ENCODE peak calls at places on chromosomes 7 and 10, in seven cellular contexts. C, Z, H, O, R, X and M are unnamed samples. For H4K20me1 and H3K4me1, the result is how much of the 10 kb centered on the place peaks cover.

GRCh38 chr7:21617916-21618390 is 75.1 kb downstream of the DNAH11 start:
- DNase-seq in C (peak), Z (no peak), H (no peak), O (peak), R (peak), X (no peak), M (no peak)

GRCh38 chr10:34766256-34766580 is 48.9 kb downstream of the PARD3 start:
- DNase-seq in C (no peak), Z (no peak), H (peak), O (no peak), R (peak), X (no peak), M (no peak)

GRCh38 chr10:70396140-70396539 is 7.8 kb upstream of the EIF4EBP2 start:
- DNase-seq in C (no peak), Z (no peak), H (no peak), O (no peak), R (no peak), X (no peak), M (no peak)

GRCh38 chr7:135441791-135442190 is 68.1 kb downstream of the CNOT4 start:
- DNase-seq in C (peak), Z (no peak), H (no peak), O (peak), R (peak), X (no peak), M (peak)

GRCh38 chr10:89478085-89478738 is 57.2 kb downstream of the SLC16A12 start:
- DNase-seq in C (peak), Z (peak), H (no peak), O (no peak), R (peak), X (peak), M (no peak)

GRCh38 chr7:114916261-114916892 is 5.5 kb upstream of the MDFIC start:
- DNase-seq in C (no peak), Z (no peak), H (no peak), O (no peak), R (no peak), X (no peak), M (no peak)

GRCh38 chr7:159036916-159037605 is 107.6 kb downstream of the VIPR2 start:
- DNase-seq in C (no peak), Z (no peak), H (no peak), O (no peak), R (no peak), X (peak), M (no peak)

GRCh38 chr7:3279147-3279818 is 21.8 kb upstream of the SDK1 start:
- DNase-seq in C (no peak), Z (no peak), H (no peak), O (no peak), R (no peak), X (no peak), M (no peak)

GRCh38 chr7:155763721-155764431 is 48.4 kb downstream of the SHH start:
- DNase-seq in C (peak), Z (no peak), H (no peak), O (peak), R (peak), X (no peak), M (no peak)
- H3K27ac ChIP-seq in C (peak), Z (no peak), H (no peak), O (no peak), R (peak), X (no peak), M (no peak)

GRCh38 chr7:105212236-105212635 is 176.5 kb downstream of the SRPK2 start:
- DNase-seq in C (no peak), Z (no peak), H (no peak), O (no peak), R (no peak), X (no peak), M (no peak)

GRCh38 chr7:105210721-105211205 is 178.0 kb downstream of the SRPK2 start:
- DNase-seq in C (no peak), Z (peak), H (no peak), O (no peak), R (peak), X (peak), M (no peak)

GRCh38 chr7:105209870-105210269 is 178.9 kb downstream of the SRPK2 start:
- DNase-seq in C (no peak), Z (no peak), H (peak), O (peak), R (no peak), X (no peak), M (no peak)

GRCh38 chr7:105206985-105207384 is 181.7 kb downstream of the SRPK2 start:
- DNase-seq in C (no peak), Z (no peak), H (no peak), O (no peak), R (no peak), X (no peak), M (no peak)

GRCh38 chr7:105209433-105209832 is 179.3 kb downstream of the SRPK2 start:
- DNase-seq in C (no peak), Z (no peak), H (no peak), O (no peak), R (no peak), X (no peak), M (no peak)
- H4K20me1 ChIP-seq in C (under half), Z (under half), H (half or more), O (half or more), R (under half), X (under half), M (under half)

GRCh38 chr7:8131694-8132605 is 130.0 kb downstream of the ICA1 start:
- DNase-seq in C (no peak), Z (no peak), H (no peak), O (no peak), R (no peak), X (no peak), M (no peak)

GRCh38 chr7:8128457-8129322 is 133.3 kb downstream of the ICA1 start:
- DNase-seq in C (no peak), Z (no peak), H (no peak), O (no peak), R (no peak), X (no peak), M (no peak)

GRCh38 chr7:8126768-8127167 is 135.2 kb downstream of the ICA1 start:
- DNase-seq in C (no peak), Z (no peak), H (no peak), O (no peak), R (no peak), X (no peak), M (no peak)

GRCh38 chr7:8130663-8131062 is 131.3 kb downstream of the ICA1 start:
- DNase-seq in C (no peak), Z (no peak), H (no peak), O (no peak), R (no peak), X (no peak), M (no peak)

GRCh38 chr7:8129323-8129659 is 132.7 kb downstream of the ICA1 start:
- DNase-seq in C (no peak), Z (no peak), H (no peak), O (no peak), R (no peak), X (no peak), M (no peak)
- H3K4me1 ChIP-seq in C (under half), Z (under half), H (under half), O (under half), R (under half), X (under half), M (under half)

DNA sequence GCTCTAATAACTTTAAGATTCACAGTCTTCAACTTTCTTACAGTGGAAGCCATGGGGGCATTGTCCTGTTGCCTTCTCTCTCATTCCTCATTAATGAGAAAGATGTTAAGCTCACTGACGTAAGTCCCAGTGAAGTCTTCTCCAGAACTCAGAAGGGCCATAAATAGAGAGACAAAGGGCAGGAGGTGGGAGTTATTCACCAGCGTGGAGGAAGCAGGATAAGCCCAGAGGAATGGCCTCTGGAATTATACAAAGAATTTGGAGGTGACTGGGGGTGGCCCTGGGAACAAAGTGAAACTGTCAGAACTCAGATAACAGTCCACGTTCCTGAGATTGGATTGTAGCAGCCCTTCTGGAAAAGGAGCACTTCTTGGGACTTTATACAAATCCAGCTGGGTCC is 52.4 kb downstream of the SORBS1 start:
- DNase-seq in C (peak), Z (peak), H (no peak), O (peak), R (peak), X (peak), M (no peak)
- H3K27ac ChIP-seq in C (peak), Z (peak), H (no peak), O (no peak), R (no peak), X (no peak), M (no peak)

GRCh38 chr10:93083743-93084539 is 10.2 kb downstream of the CYP26A1 start:
- DNase-seq in C (no peak), Z (no peak), H (no peak), O (no peak), R (no peak), X (no peak), M (no peak)

GRCh38 chr10:93086289-93086688 is 12.6 kb downstream of the CYP26A1 start:
- DNase-seq in C (no peak), Z (no peak), H (no peak), O (no peak), R (no peak), X (no peak), M (peak)

GRCh38 chr10:93088466-93088865 is 14.8 kb downstream of the CYP26A1 start:
- DNase-seq in C (no peak), Z (no peak), H (no peak), O (no peak), R (no peak), X (no peak), M (peak)

GRCh38 chr10:93081834-93082233 is 8.1 kb downstream of the CYP26A1 start:
- DNase-seq in C (no peak), Z (no peak), H (no peak), O (peak), R (peak), X (no peak), M (peak)

DNA sequence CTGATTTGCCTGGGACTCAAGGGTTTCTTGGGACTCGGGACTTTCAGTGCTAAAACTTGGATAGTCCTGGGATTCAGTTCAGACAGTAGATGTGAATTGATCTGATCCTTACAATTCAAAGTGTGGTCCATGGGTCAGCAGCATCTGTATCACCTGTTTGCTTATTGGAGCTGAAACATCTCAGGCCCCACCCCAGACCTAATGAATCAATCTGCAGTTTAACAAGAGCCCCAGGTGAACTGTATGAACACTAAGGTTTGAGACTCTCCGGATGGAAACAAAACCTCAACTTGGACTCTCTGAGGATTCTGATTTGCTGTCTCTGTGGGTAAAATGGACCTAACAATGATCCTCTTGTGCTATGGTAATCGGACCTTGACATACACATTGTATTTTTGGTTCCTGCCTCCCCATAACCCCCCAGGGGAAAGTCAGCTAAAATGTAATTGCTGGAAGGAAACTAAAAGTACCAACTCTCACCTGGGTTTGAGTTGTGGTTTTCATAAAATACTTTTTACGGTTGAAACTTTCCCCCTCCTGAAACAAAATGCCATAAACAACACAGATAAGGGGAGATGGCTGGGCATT is 11.7 kb downstream of the CYP26A1 start:
- DNase-seq in C (no peak), Z (no peak), H (no peak), O (no peak), R (no peak), X (no peak), M (no peak)
- H4K20me1 ChIP-seq in C (under half), Z (under half), H (under half), O (under half), R (under half), X (under half), M (under half)

DNA sequence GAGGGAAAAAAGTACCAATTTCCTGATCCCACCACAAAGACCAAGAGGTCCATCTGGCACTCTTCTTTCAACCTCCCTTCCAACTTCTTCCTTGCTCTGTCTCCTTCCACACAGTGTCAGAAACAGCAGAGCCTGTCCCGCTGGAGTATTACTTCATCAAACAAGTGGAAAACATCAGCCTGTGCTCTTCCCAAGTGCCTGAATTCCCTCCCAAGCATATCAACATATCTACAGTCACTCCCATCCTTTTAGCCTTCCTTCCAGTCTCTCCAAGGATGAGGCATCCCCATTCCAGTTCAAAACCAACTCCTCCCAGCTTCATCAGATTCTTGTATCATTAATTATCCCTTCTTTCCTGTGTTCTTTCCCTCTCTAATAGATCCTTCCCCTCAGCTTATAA is 1.7 kb upstream of the NOC3L start:
- DNase-seq in C (no peak), Z (no peak), H (no peak), O (no peak), R (no peak), X (no peak), M (peak)
- H3K4me1 ChIP-seq in C (under half), Z (under half), H (under half), O (under half), R (under half), X (under half), M (under half)